ENCODE peak calls at places on chromosomes 3 and 15, in six cellular contexts. X is stimulated activated CD8-positive, alpha-beta memory T cell treated with anti-CD3 and anti-CD28 coated beads, Interleukin-7, amount 100 ng/mL, for 1 hour; K is stimulated activated CD4-positive, alpha-beta T cell treated with anti-CD3 and anti-CD28 coated beads, Interleukin-2, amount 100 ng/mL, for 24 hours; L is effector memory CD4-positive, alpha-beta T cell; G is psoas muscle; C is activated naive CD8-positive, alpha-beta T cell treated with anti-CD3 and anti-CD28 coated beads, Interleukin-2, amount 50 U/mL, for 24 hours. Q is an unnamed sample.

GRCh38 chr3:197484204-197484901 is 71.4 kb downstream of the BDH1 start:
- DNase-seq in X (no peak), K (no peak), L (no peak), G (no peak), C (no peak), Q (no peak)

GRCh38 chr3:128344046-128344368 is 122.7 kb downstream of the DNAJB8 start:
- DNase-seq in X (no peak), K (no peak), L (no peak), G (no peak), C (no peak), Q (no peak)

GRCh38 chr15:41671656-41672636 is 11.7 kb downstream of the MGA start:
- DNase-seq in X (no peak), K (no peak), L (no peak), G (no peak), C (no peak), Q (no peak)

GRCh38 chr3:190125669-190126068 is 5.0 kb upstream of the P3H2 start:
- DNase-seq in X (no peak), K (no peak), L (no peak), G (no peak), C (no peak), Q (no peak)

GRCh38 chr15:89101302-89102191 is 13.3 kb downstream of the ABHD2 start:
- DNase-seq in X (no peak), K (no peak), L (no peak), G (peak; percentile 79), C (no peak), Q (no peak)

GRCh38 chr3:113428581-113428980 is 12.7 kb downstream of the CFAP44 start:
- DNase-seq in X (no peak), K (no peak), L (no peak), G (no peak), C (no peak), Q (no peak)

GRCh38 chr3:177812492-177812891 is 615.2 kb upstream of the TBL1XR1 start:
- DNase-seq in X (no peak), K (no peak), L (no peak), G (no peak), C (no peak), Q (no peak)

GRCh38 chr3:12479919-12480425 is 4.3 kb upstream of the TSEN2 start:
- DNase-seq in X (no peak), K (no peak), L (no peak), G (no peak), C (no peak), Q (no peak)

GRCh38 chr15:73927476-73928240 is 1.4 kb downstream of the LOXL1 start:
- DNase-seq in X (peak; percentile 53), K (peak; percentile 79), L (peak; percentile 50), G (peak; percentile 60), C (peak; percentile 77), Q (peak; percentile 68)

GRCh38 chr3:123331651-123332050 is 117.2 kb downstream of the ADCY5 start:
- DNase-seq in X (no peak), K (no peak), L (no peak), G (no peak), C (no peak), Q (no peak)